ENCODE peak calls at places on chromosomes 7 and 10, in five cellular contexts. W is transverse colon, O is HepG2, S is adrenal gland, R is GM12878. A is an unnamed sample.

GRCh38 chr7:76512941-76513816 is 2.8 kb downstream of the UPK3B start:
- DNase-seq in W (no peak), O (peak; percentile 54), R (no peak), S (peak; percentile 36), A (no peak)

GRCh38 chr10:70742537-70743429 is 42.4 kb downstream of the TBATA start:
- DNase-seq in W (peak; percentile 36), S (no peak), R (no peak), O (peak; percentile 57), A (no peak)

GRCh38 chr10:88831709-88832108 is 19.9 kb downstream of the ANKRD22 start:
- DNase-seq in W (no peak), O (no peak), R (no peak), S (no peak), A (no peak)

GRCh38 chr7:136677456-136678365 is 190.7 kb upstream of the CHRM2 start:
- DNase-seq in R (no peak), O (no peak), W (no peak), S (no peak), A (no peak)

GRCh38 chr7:130273863-130274262 is 7.2 kb downstream of the CPA2 start:
- DNase-seq in O (no peak), R (no peak), S (no peak), W (no peak), A (no peak)

GRCh38 chr7:114081606-114082425 is 163.0 kb upstream of the PPP1R3A start:
- DNase-seq in R (no peak), O (peak; percentile 16), S (no peak), W (no peak), A (no peak)

GRCh38 chr7:151215396-151215795 is 5.1 kb upstream of the H2BK1 start:
- DNase-seq in S (no peak), R (no peak), W (no peak), O (no peak), A (no peak)

GRCh38 chr10:44756235-44756634 is 154.9 kb upstream of the TMEM72 start:
- DNase-seq in O (no peak), W (no peak), R (no peak), S (no peak), A (no peak)

GRCh38 chr7:2066251-2066919 is 166.4 kb downstream of the MAD1L1 start:
- DNase-seq in O (no peak), S (no peak), W (no peak), R (no peak), A (no peak)

GRCh38 chr7:151246161-151247015 is 2.1 kb downstream of the SMARCD3 start:
- DNase-seq in S (no peak), O (no peak), R (no peak), W (no peak), A (no peak)

GRCh38 chr10:5571826-5572225 is 47.1 kb downstream of the CALML3 start:
- DNase-seq in W (no peak), O (no peak), S (no peak), R (no peak), A (no peak)

GRCh38 chr10:113958631-113959382 is 84.9 kb upstream of the ADRB1 start:
- DNase-seq in R (no peak), W (peak; percentile 70), O (peak; percentile 88), S (peak; percentile 26), A (peak; percentile 46)

GRCh38 chr10:4708123-4708759 is 117.8 kb upstream of the AKR1E2 start:
- DNase-seq in W (no peak), R (no peak), O (peak; percentile 15), S (no peak), A (no peak)

GRCh38 chr7:107924841-107925490 is 34.0 kb downstream of the DLD start:
- DNase-seq in O (no peak), W (no peak), S (no peak), R (peak; percentile 51), A (no peak)

GRCh38 chr10:18658992-18659783 is at the start of gene ARL5B:
- DNase-seq in W (peak; percentile 99), R (peak; percentile 92), S (peak; percentile 98), O (peak; percentile 95), A (peak; percentile 98)

GRCh38 chr10:102814456-102814871 is 22.7 kb downstream of the CYP17A1 start:
- DNase-seq in O (peak; percentile 76), W (no peak), S (no peak), R (no peak), A (peak; percentile 53)

GRCh38 chr10:99788598-99789259 is 6.3 kb downstream of the ABCC2 start:
- DNase-seq in S (peak; percentile 22), O (no peak), R (no peak), W (peak; percentile 20), A (no peak)

GRCh38 chr7:138875794-138876193 is 77.8 kb upstream of the ATP6V0A4 start:
- DNase-seq in O (no peak), W (no peak), S (no peak), R (no peak), A (no peak)

GRCh38 chr10:62037166-62037831 is 135.8 kb downstream of the ARID5B start:
- DNase-seq in R (no peak), O (peak; percentile 79), W (no peak), S (no peak), A (no peak)

GRCh38 chr7:101985646-101986199 is 168.3 kb downstream of the CUX1 start:
- DNase-seq in S (no peak), R (no peak), O (no peak), W (no peak), A (no peak)

GRCh38 chr10:105857284-105858264 is 1216.5 kb downstream of the SORCS3 start:
- DNase-seq in W (no peak), S (no peak), R (no peak), O (no peak), A (no peak)

GRCh38 chr7:121244120-121244865 is 84.5 kb upstream of the WNT16 start:
- DNase-seq in W (no peak), R (no peak), S (no peak), O (no peak), A (no peak)

GRCh38 chr7:40793132-40793531 is 658.3 kb downstream of the SUGCT start:
- DNase-seq in S (no peak), W (no peak), O (no peak), R (no peak), A (no peak)

GRCh38 chr7:78576196-78576595 is 777.6 kb downstream of the PHTF2 start:
- DNase-seq in O (no peak), S (no peak), W (no peak), R (no peak), A (no peak)

GRCh38 chr10:96440257-96441125 is 73.2 kb downstream of the TLL2 start:
- DNase-seq in W (no peak), S (no peak), R (no peak), O (no peak), A (no peak)

GRCh38 chr7:70660154-70660818 is 471.7 kb upstream of the GALNT17 start:
- DNase-seq in R (no peak), W (peak; percentile 29), S (no peak), O (no peak), A (no peak)

GRCh38 chr7:93414574-93414973 is 159.9 kb downstream of the CALCR start:
- DNase-seq in O (no peak), S (no peak), W (no peak), R (no peak), A (no peak)

DNA sequence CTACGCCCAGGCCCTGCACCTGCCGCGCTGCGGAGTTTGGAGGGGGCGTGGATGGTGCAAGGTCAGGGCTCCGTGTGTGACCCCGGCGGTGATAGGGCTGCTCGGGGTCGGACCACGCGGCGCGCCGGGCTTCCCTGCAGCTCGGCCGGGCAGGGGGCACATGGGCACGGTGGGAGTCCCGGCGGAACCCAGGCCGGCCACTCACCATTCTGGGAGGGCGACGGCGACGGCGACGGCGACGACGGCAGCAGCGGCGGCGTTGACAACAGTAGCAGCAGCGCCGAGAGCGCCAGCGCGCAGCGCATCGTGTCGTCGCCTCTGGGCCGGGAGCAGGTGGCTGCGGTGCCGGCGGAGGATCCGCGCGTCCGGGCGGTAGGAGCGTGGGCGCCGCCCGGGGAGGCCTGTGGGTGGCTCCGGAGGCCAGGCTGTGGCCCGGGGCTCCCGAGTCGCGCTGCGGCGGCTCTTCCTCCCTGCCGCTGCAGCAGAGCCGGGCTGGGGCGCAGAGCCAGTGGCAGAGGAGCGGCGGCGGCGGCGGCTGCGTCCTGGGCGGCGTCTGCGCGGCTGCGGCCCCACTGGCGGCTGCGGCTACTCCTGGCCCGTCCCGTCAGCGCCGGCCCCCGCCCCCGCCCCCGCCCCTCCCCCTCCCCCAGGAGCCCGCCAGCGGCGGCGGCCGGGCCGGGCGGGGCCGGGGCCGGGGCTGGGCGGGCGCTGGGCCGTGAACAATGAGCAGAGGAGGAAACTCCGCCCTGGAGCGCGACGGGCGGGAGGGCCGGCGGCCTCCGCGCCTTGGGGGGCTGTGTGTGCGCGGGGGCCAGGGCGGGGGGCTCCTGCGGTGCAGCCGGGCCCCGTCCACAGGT is at the start of gene PODXL:
- DNase-seq in W (peak; percentile 74), O (no peak), R (no peak), S (peak; percentile 58), A (peak; percentile 73)
- TF ChIP-seq POLR2A in W (peak; percentile 3), O (no peak), R (no peak), S (peak; percentile 59), A (no peak)

GRCh38 chr10:86757110-86757790 is 831 bp downstream of the BMPR1A start:
- DNase-seq in S (peak; percentile 37), O (peak; percentile 62), R (no peak), W (peak; percentile 46), A (peak; percentile 31)
- TF ChIP-seq CTCF in S (peak; percentile 33), O (no peak), R (no peak), W (peak; percentile 25), A (no peak)

DNA sequence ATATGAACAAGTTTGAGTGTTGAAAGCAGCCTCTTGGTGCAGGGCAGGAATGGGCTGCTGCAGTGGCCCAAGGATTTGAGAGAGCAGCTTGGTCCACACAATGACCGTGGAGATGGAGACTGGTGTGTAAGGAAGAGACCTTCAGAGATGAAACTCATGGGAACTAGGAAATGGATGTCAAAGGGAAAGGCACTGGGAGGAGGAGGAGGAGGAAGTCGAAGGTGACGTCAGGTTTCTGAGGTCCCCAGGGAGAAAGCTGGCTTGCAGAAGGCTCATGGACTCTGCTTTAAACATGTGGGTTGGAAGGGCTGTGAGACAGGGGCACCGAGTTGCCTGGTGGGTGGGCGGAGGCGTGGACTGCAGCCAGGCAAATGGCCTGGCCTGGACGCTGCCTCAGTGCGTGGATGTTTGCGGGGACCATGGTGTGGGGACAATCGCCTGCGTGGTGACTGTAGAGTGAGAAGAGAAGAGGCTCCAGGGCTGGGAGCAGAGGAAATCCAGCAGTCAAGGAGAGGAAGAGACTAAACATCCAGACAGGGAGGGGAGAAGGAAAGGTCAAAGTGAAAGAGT is 14.6 kb downstream of the C10orf71 start:
- DNase-seq in S (no peak), R (no peak), O (no peak), W (no peak), A (no peak)
- TF ChIP-seq POLR2A in S (no peak), R (no peak), O (no peak), W (no peak), A (no peak)

DNA sequence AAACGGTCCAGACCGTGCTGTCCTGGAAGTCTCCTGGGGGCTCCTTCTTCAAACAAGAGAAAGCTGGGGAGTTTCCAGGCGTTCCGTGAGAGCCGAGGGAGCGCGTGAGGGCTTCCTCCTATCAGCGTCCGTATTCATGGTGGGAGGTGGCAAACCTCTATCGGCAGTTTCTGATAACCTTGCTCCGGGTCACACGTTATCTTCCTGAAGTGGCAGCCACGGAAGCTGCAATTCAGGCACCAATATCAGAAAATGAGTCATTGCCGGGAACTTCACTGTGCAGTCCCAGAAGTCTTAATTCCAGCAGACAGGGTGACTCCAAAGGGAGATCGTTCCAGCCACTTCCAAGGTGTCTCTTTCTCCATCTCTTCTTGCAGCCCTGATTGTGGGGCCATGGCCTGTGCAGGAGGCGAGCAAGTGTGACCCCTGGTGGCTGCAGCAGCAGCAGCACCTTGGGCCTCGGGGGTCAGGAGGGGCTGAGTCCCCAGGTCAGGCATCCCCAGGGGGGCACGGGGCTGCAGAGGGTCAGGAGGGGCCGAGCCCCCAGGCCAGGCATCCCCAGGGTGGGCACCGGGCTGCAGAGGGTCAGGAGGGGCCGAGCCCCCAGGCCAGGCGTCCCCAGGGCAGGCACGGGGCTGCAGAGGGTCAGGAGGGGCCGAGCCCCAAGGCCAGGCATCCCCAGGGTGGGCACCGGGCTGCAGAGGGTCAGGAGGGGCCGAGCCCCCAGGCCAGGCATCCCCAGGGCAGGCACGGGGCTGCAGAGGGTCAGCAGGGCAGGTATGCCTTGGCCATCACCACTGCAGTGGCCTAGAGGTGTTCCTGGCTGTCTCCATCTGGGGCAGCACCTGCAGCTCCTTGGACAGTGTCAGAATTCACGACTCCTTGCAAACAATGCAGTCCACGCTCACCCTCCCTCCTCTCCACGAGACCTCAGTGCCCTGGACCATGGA is 538.7 kb downstream of the DNAJB6 start:
- DNase-seq in O (no peak), W (no peak), R (no peak), S (peak; percentile 50), A (peak; percentile 57)
- TF ChIP-seq CTCF in O (peak; percentile 91), W (peak; percentile 49), R (no peak), S (peak; percentile 46), A (no peak)